ENCODE peak calls at places on chromosomes 6 and 20, in seven cellular contexts. Q is IMR-90, O is HCT116, P is Peyer's patch, X is GM12878, A is body of pancreas, F is stomach. C is an unnamed sample.

GRCh38 chr6:130575971-130576370 is 210.2 kb downstream of the TMEM200A start:
- DNase-seq in Q (no peak), O (no peak), P (peak; percentile 40), X (peak; percentile 87), A (no peak), F (no peak), C (no peak)

GRCh38 chr6:148769304-148769968 is 22.6 kb downstream of the UST start:
- DNase-seq in Q (no peak), O (no peak), P (no peak), X (no peak), A (no peak), F (no peak), C (no peak)

GRCh38 chr20:32945710-32946221 is 58.5 kb downstream of the SUN5 start:
- DNase-seq in Q (peak; percentile 34), O (peak; percentile 21), P (no peak), X (no peak), A (no peak), F (no peak), C (no peak)

GRCh38 chr20:20593447-20594170 is 118.8 kb downstream of the RALGAPA2 start:
- DNase-seq in Q (peak; percentile 65), O (peak; percentile 18), P (no peak), X (no peak), A (peak; percentile 30), F (no peak), C (no peak)

GRCh38 chr6:15556711-15557110 is 106.1 kb downstream of the DTNBP1 start:
- DNase-seq in Q (no peak), O (no peak), P (no peak), X (no peak), A (no peak), F (no peak), C (no peak)

GRCh38 chr20:33305591-33306057 is 22.6 kb downstream of the BPIFB1 start:
- DNase-seq in Q (no peak), O (peak; percentile 19), P (no peak), X (no peak), A (no peak), F (no peak), C (no peak)

GRCh38 chr20:13953227-13953626 is 37.2 kb downstream of the SEL1L2 start:
- DNase-seq in Q (no peak), O (no peak), P (no peak), X (no peak), A (no peak), F (no peak), C (no peak)

GRCh38 chr6:118660218-118660569 is 8.8 kb upstream of the CEP85L start:
- DNase-seq in Q (no peak), O (no peak), P (peak; percentile 44), X (no peak), A (no peak), F (no peak), C (no peak)

GRCh38 chr6:53347250-53347920 is 1.4 kb downstream of the ELOVL5 start:
- DNase-seq in Q (peak; percentile 45), O (no peak), P (peak; percentile 72), X (no peak), A (peak; percentile 29), F (no peak), C (no peak)

GRCh38 chr6:52741872-52742271 is 21.4 kb downstream of the GSTA2 start:
- DNase-seq in Q (no peak), O (no peak), P (no peak), X (no peak), A (no peak), F (no peak), C (no peak)

DNA sequence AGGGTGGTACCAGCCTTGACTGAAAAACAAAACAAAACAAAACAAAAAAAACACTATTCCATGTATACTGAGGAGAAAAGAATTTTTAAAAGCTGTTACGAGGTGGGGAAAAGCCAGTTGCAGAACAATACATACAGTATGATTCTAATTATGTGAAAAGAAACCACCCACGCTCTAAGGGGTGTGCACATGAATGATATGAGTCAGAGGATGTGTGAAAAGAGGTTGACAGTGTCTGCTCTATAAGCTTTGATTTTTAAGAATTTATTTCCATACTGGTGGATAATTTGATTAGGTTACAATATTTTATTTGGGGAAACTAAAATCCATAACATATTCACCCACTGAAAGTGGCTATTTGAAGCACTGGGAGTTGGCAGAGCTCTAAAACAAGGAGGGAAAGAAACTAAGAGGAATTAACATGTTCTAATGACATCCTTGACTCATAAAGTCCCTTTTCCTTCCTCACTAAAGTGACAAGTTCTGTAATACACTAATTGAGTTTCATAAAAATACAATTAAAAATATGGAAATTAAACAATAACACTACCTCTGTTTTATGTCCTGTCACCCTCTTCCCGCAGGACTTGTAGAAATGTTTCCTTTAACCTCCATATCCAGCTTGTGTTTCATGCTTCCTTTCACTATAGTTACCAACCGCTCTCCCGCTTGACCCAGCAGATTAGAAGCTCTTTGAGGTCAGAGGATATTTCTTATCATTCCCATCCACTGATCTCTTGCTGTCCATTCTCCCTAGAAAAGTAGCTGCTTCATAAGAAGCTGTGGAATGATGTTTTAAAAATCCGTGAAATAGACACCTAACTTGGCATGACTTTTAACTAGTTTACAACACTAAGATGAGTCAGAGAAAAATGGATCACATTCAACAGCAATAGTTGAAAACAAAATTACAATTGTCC is 118.6 kb upstream of the CCDC28A start:
- DNase-seq in Q (peak; percentile 15), O (peak; percentile 16), P (no peak), X (peak; percentile 50), A (no peak), F (no peak), C (no peak)
- H3K4me3 ChIP-seq in Q (no peak overlapping the region), O (peak overlapping the region; percentile 24), P (no peak overlapping the region), X (no peak overlapping the region), A (no peak overlapping the region), F (no peak overlapping the region), C (no peak overlapping the region)

DNA sequence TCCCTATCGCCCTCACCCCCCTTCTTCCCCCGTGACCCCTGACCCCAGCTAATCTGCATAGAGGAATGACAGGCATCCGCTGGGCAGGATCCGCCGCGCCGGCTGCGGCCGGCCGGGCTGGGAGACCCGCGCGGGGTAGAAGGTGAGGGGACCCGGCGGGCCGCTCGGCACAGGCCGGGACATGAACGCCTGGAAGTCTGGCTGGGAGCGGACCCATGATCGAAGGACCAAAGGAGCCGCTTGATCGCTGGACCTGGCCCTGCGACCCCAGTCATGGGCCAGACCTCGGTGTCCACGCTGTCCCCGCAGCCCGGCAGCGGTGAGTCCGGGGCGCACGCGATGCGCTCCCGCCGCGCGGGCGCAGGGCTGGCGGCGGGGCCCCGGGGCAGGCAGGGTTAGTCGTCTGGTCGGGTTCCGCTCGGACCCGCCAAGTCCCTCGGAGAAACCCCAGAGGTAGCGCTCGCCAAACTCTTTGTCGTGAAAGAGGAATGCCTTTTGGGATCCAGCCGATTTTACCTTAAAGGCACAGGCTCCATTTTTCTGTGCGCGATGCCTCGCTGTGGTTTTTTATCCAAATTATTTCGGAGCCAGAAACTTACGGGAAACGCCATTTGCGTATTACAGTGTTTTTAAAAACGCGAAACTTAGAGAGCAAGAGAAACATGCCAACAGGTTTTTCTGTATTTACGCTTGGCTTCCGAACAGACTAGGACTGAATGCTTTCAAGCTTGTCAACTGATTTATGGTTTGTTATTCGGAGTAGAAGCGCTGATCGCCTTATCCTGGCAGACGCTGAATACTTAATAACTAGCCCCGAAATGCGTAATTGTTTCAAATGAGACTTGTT is at the start of gene PHACTR2:
- DNase-seq in Q (peak; percentile 71), O (peak; percentile 54), P (peak; percentile 26), X (no peak), A (peak; percentile 69), F (peak; percentile 72), C (peak; percentile 84)
- H3K4me1 ChIP-seq in Q (peaks cover 9% of the 10 kb centered on the region), O (peaks cover 46% of the 10 kb centered on the region), P (peaks cover 8% of the 10 kb centered on the region), X (no peaks in the 10 kb centered on the region), A (peaks cover 17% of the 10 kb centered on the region), F (peaks cover 20% of the 10 kb centered on the region), C (no peaks in the 10 kb centered on the region)

GRCh38 chr6:96934087-96934486 is 9.6 kb downstream of the KLHL32 start:
- DNase-seq in Q (no peak), O (no peak), P (no peak), X (no peak), A (no peak), F (no peak), C (no peak)
- TF ChIP-seq POLR2A in Q (no peak), O (no peak), P (no peak), X (no peak), A (no peak), F (no peak), C (no peak)

DNA sequence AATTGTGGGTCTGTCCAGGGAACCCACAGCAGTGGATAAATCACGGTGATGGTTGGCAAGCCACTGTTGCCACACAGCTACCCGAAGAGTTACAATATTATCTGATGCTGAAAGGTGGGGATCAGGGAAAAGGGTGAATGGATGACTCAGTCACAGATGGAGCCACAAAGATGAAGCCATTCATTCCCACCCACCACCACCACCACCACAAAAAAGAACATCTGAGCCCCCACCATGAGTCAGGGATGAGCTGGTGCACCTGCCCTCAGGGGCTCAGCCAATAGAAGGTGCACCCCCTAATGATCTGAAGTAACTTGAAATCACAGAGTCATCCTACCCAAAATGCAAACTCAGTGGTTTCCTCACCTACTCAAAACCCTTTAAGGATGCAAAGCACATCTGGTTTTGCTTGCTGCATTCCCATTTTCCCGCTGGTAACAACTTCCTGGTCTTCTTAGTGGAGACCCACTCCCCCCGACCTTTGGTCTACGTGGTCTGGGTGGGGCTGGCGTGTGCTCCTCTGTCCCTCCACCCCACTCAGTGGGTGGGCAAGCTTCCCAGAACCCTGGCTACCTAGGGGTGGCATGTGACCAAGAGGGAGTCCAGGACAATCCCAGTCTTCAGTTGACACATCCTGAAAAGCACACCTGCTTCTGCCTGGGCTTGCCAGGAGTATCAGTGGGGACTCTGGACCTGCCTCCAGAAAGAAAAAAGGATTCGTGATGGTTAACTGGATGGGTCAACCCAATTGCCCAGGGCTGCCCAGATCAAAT is 125.5 kb downstream of the ANKRD60 start:
- DNase-seq in Q (no peak), O (no peak), P (no peak), X (no peak), A (no peak), F (no peak), C (no peak)
- H3K4me3 ChIP-seq in Q (no peak overlapping the region), O (no peak overlapping the region), P (no peak overlapping the region), X (no peak overlapping the region), A (no peak overlapping the region), F (no peak overlapping the region), C (no peak overlapping the region)

DNA sequence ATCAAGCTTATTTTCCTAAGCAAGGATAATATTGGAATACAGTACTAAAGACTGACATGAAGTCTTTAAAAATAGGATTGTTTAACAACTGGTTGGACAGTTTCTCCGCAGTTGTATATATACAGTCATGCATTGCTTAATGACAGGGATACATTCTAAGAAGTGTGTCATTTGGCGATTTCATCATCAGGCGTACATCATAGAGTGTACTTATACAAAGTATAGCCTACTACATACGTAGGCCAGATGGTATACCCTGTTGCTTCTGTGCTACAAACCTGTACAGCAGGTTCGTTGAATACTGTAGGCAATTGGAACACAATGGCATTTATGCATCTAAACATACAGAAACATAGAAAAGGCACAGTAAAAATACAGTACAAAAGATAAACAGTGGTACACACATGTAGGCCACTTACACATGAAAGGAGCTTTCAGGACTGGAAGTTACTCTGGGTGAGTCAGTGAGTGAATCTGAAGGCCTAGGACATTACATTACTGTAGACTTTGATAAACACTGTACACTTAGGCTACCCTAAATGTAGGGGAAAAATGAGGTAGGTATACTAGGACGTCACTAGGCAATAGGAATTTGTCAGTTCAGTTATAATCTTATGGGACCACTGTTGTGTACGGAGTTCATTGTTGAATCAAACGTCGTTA is 20.1 kb downstream of the HECA start:
- DNase-seq in Q (peak; percentile 67), O (no peak), P (no peak), X (no peak), A (no peak), F (no peak), C (no peak)
- H3K4me1 ChIP-seq in Q (peaks cover 16% of the 10 kb centered on the region), O (no peaks in the 10 kb centered on the region), P (peaks cover 71% of the 10 kb centered on the region), X (no peaks in the 10 kb centered on the region), A (peaks cover 14% of the 10 kb centered on the region), F (peaks cover 4% of the 10 kb centered on the region), C (no peaks in the 10 kb centered on the region)

C was measured in right lobe of liver.